ENCODE peak calls at places on chromosomes 4 and X, in six cellular contexts. M, F, A, D, E and I are unnamed samples.

GRCh38 chr4:116788723-116789122 is 296.7 kb downstream of the TRAM1L1 start:
- DNase-seq in M (no peak), F (no peak), A (no peak), D (no peak), E (no peak), I (no peak)

GRCh38 chrX:78619829-78620228 is 39.3 kb downstream of the RTL3 start:
- DNase-seq in M (no peak), F (no peak), A (no peak), D (peak), E (peak), I (no peak)

GRCh38 chr4:169305651-169306050 is 34.9 kb upstream of the SH3RF1 start:
- DNase-seq in M (no peak), F (peak), A (no peak), D (peak), E (peak), I (no peak)

GRCh38 chr4:56530269-56531148 is 24.9 kb downstream of the ARL9 start:
- DNase-seq in M (peak), F (peak), A (peak), D (peak), E (peak), I (peak)

GRCh38 chr4:152776352-152776751 is 3.2 kb downstream of the TIGD4 start:
- DNase-seq in M (no peak), F (no peak), A (no peak), D (no peak), E (peak), I (no peak)

GRCh38 chr4:120916937-120917336 is 5.6 kb downstream of the PRDM5 start:
- DNase-seq in M (no peak), F (no peak), A (no peak), D (no peak), E (no peak), I (no peak)

GRCh38 chr4:181971411-181971810 is 271.8 kb upstream of the TENM3 start:
- DNase-seq in M (no peak), F (no peak), A (no peak), D (peak), E (no peak), I (no peak)

GRCh38 chrX:10579753-10580060 is 40.7 kb downstream of the MID1 start:
- DNase-seq in M (no peak), F (no peak), A (no peak), D (peak), E (peak), I (no peak)

GRCh38 chrX:155949098-155949497 is 48.4 kb upstream of the IL9R start:
- DNase-seq in M (no peak), F (no peak), A (no peak), D (no peak), E (no peak), I (no peak)

GRCh38 chr4:52840531-52841350 is 21.4 kb upstream of the RASL11B start:
- DNase-seq in M (no peak), F (no peak), A (no peak), D (no peak), E (no peak), I (no peak)

GRCh38 chrX:1292581-1293310 is 24.1 kb downstream of the CSF2RA start:
- DNase-seq in M (no peak), F (no peak), A (no peak), D (no peak), E (no peak), I (no peak)

GRCh38 chrX:151790421-151791160 is 56.0 kb downstream of the CNGA2 start:
- DNase-seq in M (no peak), F (no peak), A (no peak), D (peak), E (no peak), I (no peak)

GRCh38 chr4:2482693-2483092 is 13.8 kb downstream of the RNF4 start:
- DNase-seq in M (peak), F (peak), A (no peak), D (peak), E (peak), I (peak)

GRCh38 chrX:46838974-46839480 is 2.2 kb downstream of the RP2 start:
- DNase-seq in M (no peak), F (no peak), A (no peak), D (no peak), E (no peak), I (no peak)

GRCh38 chr4:4364486-4365208 is 22.3 kb upstream of the NSG1 start:
- DNase-seq in M (no peak), F (no peak), A (no peak), D (no peak), E (no peak), I (no peak)

GRCh38 chr4:19961092-19961491 is 290.6 kb upstream of the SLIT2 start:
- DNase-seq in M (no peak), F (no peak), A (no peak), D (peak), E (no peak), I (no peak)

GRCh38 chrX:102835504-102836146 is 101.4 kb upstream of the RAB40AL start:
- DNase-seq in M (no peak), F (no peak), A (no peak), D (no peak), E (peak), I (no peak)

GRCh38 chrX:24468245-24468644 is 3.2 kb downstream of the PDK3 start:
- DNase-seq in M (no peak), F (no peak), A (no peak), D (no peak), E (no peak), I (no peak)

GRCh38 chrX:41108684-41109205 is 23.5 kb downstream of the USP9X start:
- DNase-seq in M (no peak), F (no peak), A (no peak), D (no peak), E (no peak), I (no peak)

GRCh38 chr4:137390141-137390540 is 142.2 kb downstream of the PCDH18 start:
- DNase-seq in M (no peak), F (no peak), A (no peak), D (peak), E (no peak), I (no peak)

GRCh38 chr4:55444822-55445221 is 49.1 kb downstream of the TMEM165 start:
- DNase-seq in M (no peak), F (no peak), A (no peak), D (peak), E (peak), I (no peak)

GRCh38 chrX:118702741-118703140 is 24.7 kb upstream of the IL13RA1 start:
- DNase-seq in M (no peak), F (no peak), A (no peak), D (peak), E (no peak), I (no peak)

GRCh38 chr4:24973471-24974251 is 57.1 kb downstream of the LGI2 start:
- DNase-seq in M (peak), F (peak), A (no peak), D (no peak), E (no peak), I (no peak)

GRCh38 chrX:149527705-149528104 is 13.1 kb upstream of the EOLA1 start:
- DNase-seq in M (no peak), F (no peak), A (no peak), D (no peak), E (peak), I (peak)

GRCh38 chr4:93433840-93434239 is 394.7 kb upstream of the ATOH1 start:
- DNase-seq in M (no peak), F (no peak), A (no peak), D (no peak), E (no peak), I (no peak)

GRCh38 chrX:100645106-100645505 is 1.1 kb downstream of the SRPX2 start:
- DNase-seq in M (no peak), F (no peak), A (no peak), D (peak), E (no peak), I (no peak)